ENCODE peak calls at places on chromosomes 6 and 20, in seven cellular contexts. L, W, R, T, Y, Z and D are unnamed samples.

GRCh38 chr6:46651766-46652165 is 852 bp downstream of the CYP39A1 start:
- DNase-seq in T (no peak), W (no peak), Y (no peak), R (no peak), L (no peak), Z (no peak), D (no peak)

GRCh38 chr6:131747821-131748353 is 37.1 kb upstream of the CTAGE9 start:
- DNase-seq in T (no peak), R (no peak), Z (no peak), L (no peak), W (no peak), Y (no peak), D (no peak)

GRCh38 chr6:163187201-163187600 is 227.3 kb upstream of the QKI start:
- DNase-seq in W (no peak), Z (no peak), T (no peak), Y (no peak), R (no peak), L (no peak), D (no peak)

GRCh38 chr6:54194067-54194466 is 82.8 kb downstream of the MLIP start:
- DNase-seq in W (no peak), L (no peak), Y (no peak), R (no peak), T (no peak), Z (no peak), D (no peak)

GRCh38 chr20:23155141-23155590 is 69.0 kb upstream of the CD93 start:
- DNase-seq in R (no peak), W (no peak), L (no peak), Z (no peak), T (no peak), Y (no peak), D (no peak)

GRCh38 chr6:12017263-12017662 is 5.2 kb downstream of the HIVEP1 start:
- DNase-seq in L (no peak), W (no peak), R (no peak), Y (no peak), T (no peak), Z (peak; percentile 45), D (peak; percentile 3)

GRCh38 chr20:38181207-38181693 is 16.2 kb upstream of the TGM2 start:
- DNase-seq in Y (no peak), W (no peak), T (no peak), Z (no peak), R (no peak), L (peak; percentile 62), D (no peak)

GRCh38 chr6:149293244-149293643 is 24.3 kb upstream of the TAB2 start:
- DNase-seq in Z (no peak), T (no peak), R (no peak), L (no peak), W (no peak), Y (no peak), D (no peak)

GRCh38 chr6:163946437-163946836 is 531.9 kb downstream of the QKI start:
- DNase-seq in R (no peak), Y (peak; percentile 42), L (no peak), Z (no peak), W (no peak), T (no peak), D (no peak)

GRCh38 chr6:6052216-6052615 is 45.5 kb upstream of the NRN1 start:
- DNase-seq in R (no peak), L (no peak), T (no peak), W (no peak), Y (no peak), Z (no peak), D (no peak)

GRCh38 chr20:19583532-19584175 is 174.4 kb upstream of the RIN2 start:
- DNase-seq in L (no peak), Y (peak; percentile 59), R (peak; percentile 81), W (peak; percentile 27), Z (no peak), T (peak; percentile 82), D (no peak)

GRCh38 chr6:12071064-12071615 is 59.0 kb downstream of the HIVEP1 start:
- DNase-seq in Y (no peak), R (no peak), W (no peak), L (no peak), T (no peak), Z (no peak), D (no peak)

GRCh38 chr20:4064118-4064962 is 49.0 kb upstream of the RNF24 start:
- DNase-seq in T (no peak), Y (peak; percentile 93), L (no peak), R (peak; percentile 96), Z (no peak), W (no peak), D (no peak)

GRCh38 chr20:52595492-52595891 is 376.7 kb upstream of the TSHZ2 start:
- DNase-seq in T (no peak), Y (no peak), Z (no peak), W (no peak), L (no peak), R (no peak), D (no peak)

GRCh38 chr6:1580585-1580984 is 29.1 kb upstream of the FOXC1 start:
- DNase-seq in R (no peak), T (no peak), L (no peak), W (no peak), Z (no peak), Y (no peak), D (no peak)

GRCh38 chr20:61263084-61263695 is 11.1 kb downstream of the CDH4 start:
- DNase-seq in W (peak; percentile 51), T (no peak), R (no peak), L (no peak), Y (no peak), Z (peak; percentile 7), D (no peak)

GRCh38 chr6:32178547-32179440 is 589 bp downstream of the RNF5 start:
- DNase-seq in L (no peak), T (no peak), Y (no peak), W (no peak), Z (no peak), R (peak; percentile 84), D (no peak)

GRCh38 chr20:50297498-50298348 is 107.1 kb downstream of the CEBPB start:
- DNase-seq in T (no peak), Z (no peak), Y (no peak), L (no peak), R (peak; percentile 33), W (no peak), D (no peak)

GRCh38 chr20:48861444-48861843 is 33.6 kb upstream of the PREX1 start:
- DNase-seq in R (no peak), Y (no peak), T (no peak), L (no peak), W (no peak), Z (no peak), D (no peak)

GRCh38 chr6:89927788-89928565 is 33.7 kb downstream of the GJA10 start:
- DNase-seq in L (no peak), R (no peak), W (no peak), Y (no peak), T (no peak), Z (no peak), D (no peak)

GRCh38 chr20:62068997-62069396 is 3.3 kb upstream of the TAF4 start:
- DNase-seq in T (no peak), W (no peak), R (no peak), Z (no peak), L (no peak), Y (no peak), D (no peak)

DNA sequence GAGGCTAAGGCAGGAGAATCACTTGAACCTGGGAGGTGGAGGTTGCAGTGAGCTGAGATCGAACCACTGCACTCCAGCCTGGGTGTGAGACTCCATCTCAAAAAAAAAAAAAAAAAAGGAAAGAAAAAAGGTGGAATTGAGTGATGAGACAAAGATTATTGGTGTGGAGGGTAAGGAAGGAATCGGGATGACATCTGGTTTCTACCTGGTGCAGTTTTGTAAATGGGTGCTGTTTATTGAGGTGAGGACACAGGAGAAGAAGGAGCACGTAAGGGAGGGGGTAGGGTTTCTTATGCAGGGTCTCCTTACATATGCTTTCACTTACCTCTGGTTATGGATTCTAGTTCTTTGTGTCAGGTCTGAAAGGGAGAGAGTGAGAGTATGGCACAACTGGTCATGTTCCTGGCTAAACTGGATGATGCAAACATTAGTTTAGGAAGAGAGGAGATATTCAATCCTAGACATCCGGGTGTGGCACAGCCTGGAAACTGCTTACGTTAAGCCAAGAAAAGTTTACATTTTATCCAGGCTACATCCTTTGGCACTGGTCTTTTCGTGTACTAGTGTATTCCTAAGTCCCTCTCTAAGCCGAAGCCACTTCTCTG is 5.4 kb downstream of the RALY start:
- DNase-seq in W (no peak), Y (no peak), Z (no peak), R (no peak), L (no peak), T (no peak), D (no peak)
- H3K4me1 ChIP-seq in W (peaks cover 75% of the 10 kb centered on the region), Y (no peaks in the 10 kb centered on the region), Z (peaks cover 61% of the 10 kb centered on the region), R (peaks cover 24% of the 10 kb centered on the region), L (peaks cover 2% of the 10 kb centered on the region), T (peaks cover 6% of the 10 kb centered on the region), D (peaks cover 82% of the 10 kb centered on the region)

GRCh38 chr6:158647501-158647900 is 2.4 kb upstream of the SYTL3 start:
- DNase-seq in Y (no peak), W (no peak), R (no peak), L (no peak), T (no peak), Z (no peak), D (no peak)
- H3K27ac ChIP-seq in Y (no peak overlapping the region), W (no peak overlapping the region), R (no peak overlapping the region), L (no peak overlapping the region), T (no peak overlapping the region), Z (no peak overlapping the region), D (no peak overlapping the region)

DNA sequence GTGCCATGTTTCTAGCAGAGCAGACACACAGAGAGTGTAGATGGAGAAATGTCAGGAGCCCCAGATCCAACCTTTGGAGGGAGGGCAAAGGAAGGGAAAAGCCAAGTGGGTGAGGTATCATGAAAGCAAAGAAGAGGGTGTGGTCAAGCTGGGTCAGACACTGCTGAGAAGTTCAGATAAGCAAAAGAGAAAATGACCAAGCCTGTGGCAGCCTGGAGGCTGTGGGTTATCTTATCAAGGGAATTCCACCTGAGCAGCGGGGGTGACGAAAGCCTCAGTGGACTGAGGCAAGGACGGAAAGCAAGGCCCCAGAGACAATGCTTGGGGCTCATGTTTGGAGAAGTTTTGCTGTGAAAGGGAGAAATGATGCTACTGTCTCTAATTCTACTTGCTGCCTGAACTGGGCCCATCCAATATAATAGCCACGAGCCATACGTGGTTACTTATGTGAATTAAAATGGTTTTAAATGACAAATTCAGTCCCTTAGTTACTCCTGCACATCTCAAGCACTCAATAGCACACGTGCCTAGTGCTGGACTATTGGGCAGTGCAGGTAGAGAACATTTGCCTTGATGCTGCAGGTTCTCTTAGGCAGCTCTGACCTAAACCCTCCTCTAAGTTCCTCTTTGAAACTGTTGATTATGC is 63.8 kb downstream of the SLC22A23 start:
- DNase-seq in Y (no peak), L (no peak), T (no peak), W (no peak), R (no peak), Z (no peak), D (no peak)
- H3K4me1 ChIP-seq in Y (no peaks in the 10 kb centered on the region), L (peaks cover 6% of the 10 kb centered on the region), T (peaks cover 10% of the 10 kb centered on the region), W (no peaks in the 10 kb centered on the region), R (no peaks in the 10 kb centered on the region), Z (no peaks in the 10 kb centered on the region), D (no peaks in the 10 kb centered on the region)

DNA sequence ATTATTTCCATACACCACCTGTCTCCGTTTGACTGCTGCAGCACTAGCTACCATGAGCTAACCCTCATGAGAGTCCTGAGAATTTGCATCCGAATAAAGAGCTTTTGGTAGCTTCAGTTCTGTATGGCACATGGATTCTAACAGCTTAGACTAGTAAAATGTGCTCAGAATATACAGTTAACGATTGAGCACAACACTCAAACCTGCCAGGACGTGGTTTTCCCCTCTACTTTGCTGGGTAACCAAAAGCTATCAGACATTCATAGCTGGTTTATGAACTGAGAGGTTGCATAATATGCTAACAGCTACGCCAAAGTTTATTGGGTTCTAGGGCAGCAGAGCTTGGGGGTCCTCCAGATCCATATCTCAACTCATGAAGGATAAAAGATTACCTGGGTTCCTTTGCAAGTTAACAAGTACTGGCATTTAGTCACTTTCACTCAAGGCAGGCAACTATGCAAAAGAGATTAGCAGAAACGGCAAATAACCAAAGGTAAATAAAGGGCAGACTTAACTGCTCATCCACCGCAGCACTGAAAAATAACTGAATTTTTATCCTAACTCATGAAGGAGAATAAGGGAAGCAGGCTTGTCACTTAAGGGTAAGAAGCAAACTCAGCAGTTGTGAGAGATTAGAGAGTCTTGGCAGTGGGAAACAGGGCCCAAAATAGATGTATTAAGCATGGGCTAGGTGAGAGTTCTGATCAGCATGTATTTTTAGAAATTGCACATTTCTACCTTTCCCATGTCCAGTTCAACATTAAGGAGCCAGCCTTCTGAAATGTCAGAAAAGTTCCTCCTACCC is 29.4 kb downstream of the NUDT3 start:
- DNase-seq in W (no peak), Y (no peak), R (no peak), Z (no peak), T (no peak), L (peak; percentile 38), D (no peak)
- H3K27ac ChIP-seq in W (no peak overlapping the region), Y (peak overlapping the region; percentile 1), R (no peak overlapping the region), Z (no peak overlapping the region), T (no peak overlapping the region), L (peak overlapping the region; percentile 45), D (no peak overlapping the region)